ENCODE peak calls at places on chromosomes 4 and X, in four cellular contexts. D, X, N and B are unnamed samples.

GRCh38 chr4:184472540-184473264 is 1.6 kb downstream of the IRF2 start:
- DNase-seq in N (peak; percentile 42), X (peak; percentile 42), D (no peak), B (peak; percentile 65)

GRCh38 chr4:83071116-83071515 is 36.1 kb downstream of the COPS4 start:
- DNase-seq in N (no peak), X (no peak), D (no peak), B (no peak)

GRCh38 chr4:76007089-76007559 is at the start of gene CXCL9:
- DNase-seq in X (no peak), N (no peak), D (no peak), B (no peak)

GRCh38 chr4:2930135-2930805 is 32.9 kb downstream of the NOP14 start:
- DNase-seq in N (no peak), X (no peak), D (no peak), B (no peak)

GRCh38 chrX:97016106-97016505 is 132.4 kb downstream of the RPA4 start:
- DNase-seq in D (no peak), X (no peak), N (no peak), B (no peak)

GRCh38 chrX:104742345-104742744 is 176.3 kb downstream of the IL1RAPL2 start:
- DNase-seq in X (no peak), N (no peak), D (no peak), B (no peak)

GRCh38 chr4:52290468-52290867 is 239.4 kb downstream of the SPATA18 start:
- DNase-seq in X (no peak), D (no peak), N (no peak), B (no peak)

GRCh38 chr4:76305033-76305687 is 1.4 kb upstream of the STBD1 start:
- DNase-seq in D (no peak), N (peak; percentile 57), X (no peak), B (no peak)

GRCh38 chrX:47384502-47384901 is 14.1 kb downstream of the ZNF157 start:
- DNase-seq in D (no peak), N (peak; percentile 37), X (no peak), B (peak; percentile 73)

GRCh38 chr4:111499291-111499690 is 646.0 kb upstream of the FAM241A start:
- DNase-seq in N (no peak), D (no peak), X (no peak), B (no peak)

GRCh38 chrX:91414710-91415109 is 19.9 kb upstream of the PABPC5 start:
- DNase-seq in N (peak; percentile 1), D (no peak), X (no peak), B (peak; percentile 10)

GRCh38 chr4:61336488-61336887 is 136.4 kb downstream of the ADGRL3 start:
- DNase-seq in N (no peak), X (no peak), D (no peak), B (no peak)

GRCh38 chr4:174265917-174266316 is 17.6 kb downstream of the FBXO8 start:
- DNase-seq in N (no peak), D (no peak), X (no peak), B (no peak)

GRCh38 chr4:169795585-169795984 is 37.8 kb upstream of the HPF1 start:
- DNase-seq in X (no peak), D (peak; percentile 26), N (no peak), B (no peak)

GRCh38 chr4:5969777-5970176 is 48.5 kb downstream of the C4orf50 start:
- DNase-seq in N (no peak), D (no peak), X (no peak), B (no peak)

GRCh38 chr4:105474110-105474518 is 252 bp upstream of the PPA2 start:
- DNase-seq in X (peak; percentile 51), D (peak; percentile 46), N (peak; percentile 73), B (no peak)

GRCh38 chr4:105457997-105458396 is 15.9 kb downstream of the PPA2 start:
- DNase-seq in X (no peak), D (no peak), N (no peak), B (no peak)

GRCh38 chr4:90127706-90128345 is 632 bp downstream of the CCSER1 start:
- DNase-seq in N (no peak), X (no peak), D (no peak), B (no peak)

GRCh38 chr4:46586566-46586965 is 196.6 kb upstream of the GABRA2 start:
- DNase-seq in X (no peak), N (no peak), D (no peak), B (no peak)

GRCh38 chr4:152356428-152357034 is 179.4 kb downstream of the FBXW7 start:
- DNase-seq in D (no peak), N (no peak), X (no peak), B (peak; percentile 13)